ENCODE peak calls at places on chromosome 9, in four cellular contexts. One of them, this sample, is unnamed.
A peak's percentile ranks its signal among the peaks of the same experiment; 100 is the strongest.

GRCh38 chr9:125681086-125681622 is 25.9 kb downstream of the MAPKAP1 start:
- DNase-seq in cardiac muscle cell: no peak
- DNase-seq in left colon: no peak
- DNase-seq in left kidney: no peak
- DNase-seq in this sample: no peak

GRCh38 chr9:26058111-26058895 is 380.1 kb upstream of the TUSC1 start:
- DNase-seq in cardiac muscle cell: no peak
- DNase-seq in left colon: no peak
- DNase-seq in left kidney: no peak
- DNase-seq in this sample: no peak

GRCh38 chr9:130072515-130073235 is 19.0 kb downstream of the GPR107 start:
- DNase-seq in cardiac muscle cell: no peak
- DNase-seq in left colon: no peak
- DNase-seq in left kidney: no peak
- DNase-seq in this sample: no peak

GRCh38 chr9:113682297-113682771 is 193.8 kb upstream of the ZNF618 start:
- DNase-seq in cardiac muscle cell: peak; percentile 70
- DNase-seq in left colon: peak; percentile 40
- DNase-seq in left kidney: peak; percentile 89
- DNase-seq in this sample: peak; percentile 11

GRCh38 chr9:32378496-32378895 is 5.9 kb upstream of the ACO1 start:
- DNase-seq in cardiac muscle cell: peak; percentile 67
- DNase-seq in left colon: no peak
- DNase-seq in left kidney: peak; percentile 84
- DNase-seq in this sample: peak; percentile 73

GRCh38 chr9:121836382-121836885 is 185.0 kb downstream of the DAB2IP start:
- DNase-seq in cardiac muscle cell: no peak
- DNase-seq in left colon: no peak
- DNase-seq in left kidney: no peak
- DNase-seq in this sample: no peak

GRCh38 chr9:9790216-9790872 is 822.5 kb downstream of the PTPRD start:
- DNase-seq in cardiac muscle cell: peak; percentile 64
- DNase-seq in left colon: no peak
- DNase-seq in left kidney: peak; percentile 83
- DNase-seq in this sample: peak; percentile 67

GRCh38 chr9:76395381-76395780 is 1.2 kb upstream of the RFK start:
- DNase-seq in cardiac muscle cell: no peak
- DNase-seq in left colon: no peak
- DNase-seq in left kidney: peak; percentile 18
- DNase-seq in this sample: no peak

GRCh38 chr9:85524531-85524930 is 217.2 kb downstream of the AGTPBP1 start:
- DNase-seq in cardiac muscle cell: no peak
- DNase-seq in left colon: no peak
- DNase-seq in left kidney: no peak
- DNase-seq in this sample: no peak

GRCh38 chr9:134066546-134066922 is 1.3 kb downstream of the BRD3 start:
- DNase-seq in cardiac muscle cell: peak; percentile 30
- DNase-seq in left colon: peak; percentile 23
- DNase-seq in left kidney: peak; percentile 79
- DNase-seq in this sample: no peak

GRCh38 chr9:15191358-15191757 is 115.7 kb downstream of the TTC39B start:
- DNase-seq in cardiac muscle cell: no peak
- DNase-seq in left colon: no peak
- DNase-seq in left kidney: no peak
- DNase-seq in this sample: no peak

GRCh38 chr9:112104901-112105300 is 70.2 kb downstream of the SUSD1 start:
- DNase-seq in cardiac muscle cell: no peak
- DNase-seq in left colon: no peak
- DNase-seq in left kidney: no peak
- DNase-seq in this sample: no peak

GRCh38 chr9:131087354-131087893 is 8.9 kb upstream of the AIF1L start:
- DNase-seq in cardiac muscle cell: no peak
- DNase-seq in left colon: no peak
- DNase-seq in left kidney: no peak
- DNase-seq in this sample: no peak

GRCh38 chr9:112112519-112112918 is 62.6 kb downstream of the SUSD1 start:
- DNase-seq in cardiac muscle cell: no peak
- DNase-seq in left colon: no peak
- DNase-seq in left kidney: no peak
- DNase-seq in this sample: no peak

GRCh38 chr9:107044872-107045271 is 181.9 kb downstream of the ZNF462 start:
- DNase-seq in cardiac muscle cell: no peak
- DNase-seq in left colon: no peak
- DNase-seq in left kidney: no peak
- DNase-seq in this sample: no peak

GRCh38 chr9:116855881-116856662 is 169.0 kb downstream of the TRIM32 start:
- DNase-seq in cardiac muscle cell: no peak
- DNase-seq in left colon: no peak
- DNase-seq in left kidney: no peak
- DNase-seq in this sample: peak; percentile 79

GRCh38 chr9:7186175-7186574 is 428.4 kb downstream of the KDM4C start:
- DNase-seq in cardiac muscle cell: no peak
- DNase-seq in left colon: no peak
- DNase-seq in left kidney: no peak
- DNase-seq in this sample: no peak

GRCh38 chr9:90641868-90642558 is 611 bp downstream of the DIRAS2 start:
- DNase-seq in cardiac muscle cell: peak; percentile 11
- DNase-seq in left colon: no peak
- DNase-seq in left kidney: peak; percentile 36
- DNase-seq in this sample: no peak

GRCh38 chr9:89254058-89254772 is 56.8 kb upstream of the CKS2 start:
- DNase-seq in cardiac muscle cell: no peak
- DNase-seq in left colon: no peak
- DNase-seq in left kidney: no peak
- DNase-seq in this sample: no peak

GRCh38 chr9:112103405-112103804 is 71.7 kb downstream of the SUSD1 start:
- DNase-seq in cardiac muscle cell: no peak
- DNase-seq in left colon: no peak
- DNase-seq in left kidney: no peak
- DNase-seq in this sample: no peak

GRCh38 chr9:20683351-20684034 is 566 bp upstream of the FOCAD start:
- DNase-seq in cardiac muscle cell: peak; percentile 1
- DNase-seq in left colon: peak; percentile 60
- DNase-seq in left kidney: peak; percentile 50
- DNase-seq in this sample: no peak

GRCh38 chr9:71783120-71783523 is 14.8 kb upstream of the CEMIP2 start:
- DNase-seq in cardiac muscle cell: no peak
- DNase-seq in left colon: peak; percentile 45
- DNase-seq in left kidney: peak; percentile 7
- DNase-seq in this sample: no peak

GRCh38 chr9:385818-386398 is 171.2 kb downstream of the DOCK8 start:
- DNase-seq in cardiac muscle cell: peak; percentile 80
- DNase-seq in left colon: no peak
- DNase-seq in left kidney: peak; percentile 88
- DNase-seq in this sample: peak; percentile 65

GRCh38 chr9:110744753-110745522 is 76.3 kb downstream of the MUSK start:
- DNase-seq in cardiac muscle cell: peak; percentile 19
- DNase-seq in left colon: no peak
- DNase-seq in left kidney: peak; percentile 18
- DNase-seq in this sample: no peak

GRCh38 chr9:112327718-112328450 is 5.5 kb downstream of the PTBP3 start:
- DNase-seq in cardiac muscle cell: no peak
- DNase-seq in left colon: no peak
- DNase-seq in left kidney: no peak
- DNase-seq in this sample: no peak

GRCh38 chr9:36597412-36598178 is 24.9 kb downstream of the MELK start:
- DNase-seq in cardiac muscle cell: peak; percentile 9
- DNase-seq in left colon: no peak
- DNase-seq in left kidney: peak; percentile 47
- DNase-seq in this sample: no peak

GRCh38 chr9:124078641-124079040 is 67.1 kb downstream of the LHX2 start:
- DNase-seq in cardiac muscle cell: no peak
- DNase-seq in left colon: no peak
- DNase-seq in left kidney: no peak
- DNase-seq in this sample: no peak

GRCh38 chr9:97310896-97311295 is 3.4 kb downstream of the CCDC180 start:
- DNase-seq in cardiac muscle cell: no peak
- DNase-seq in left colon: no peak
- DNase-seq in left kidney: no peak
- DNase-seq in this sample: no peak

GRCh38 chr9:36450110-36450732 is 50.2 kb upstream of the RNF38 start:
- DNase-seq in cardiac muscle cell: peak; percentile 66
- DNase-seq in left colon: no peak
- DNase-seq in left kidney: peak; percentile 71
- DNase-seq in this sample: peak; percentile 28

GRCh38 chr9:85421641-85422040 is 320.1 kb downstream of the AGTPBP1 start:
- DNase-seq in cardiac muscle cell: no peak
- DNase-seq in left colon: no peak
- DNase-seq in left kidney: no peak
- DNase-seq in this sample: no peak

GRCh38 chr9:36320457-36320856 is 62.2 kb upstream of the GNE start:
- DNase-seq in cardiac muscle cell: no peak
- DNase-seq in left colon: no peak
- DNase-seq in left kidney: no peak
- DNase-seq in this sample: no peak

GRCh38 chr9:119802621-119803020 is 433.4 kb upstream of the BRINP1 start:
- DNase-seq in cardiac muscle cell: no peak
- DNase-seq in left colon: peak; percentile 36
- DNase-seq in left kidney: peak; percentile 57
- DNase-seq in this sample: no peak

GRCh38 chr9:132783006-132783405 is 95.1 kb downstream of the AK8 start:
- DNase-seq in cardiac muscle cell: no peak
- DNase-seq in left colon: no peak
- DNase-seq in left kidney: no peak
- DNase-seq in this sample: no peak

This sample was measured in NCI-H1105.